ENCODE peak calls at places on chromosome 4, in nine cellular contexts. N is activated naive CD4-positive, alpha-beta T cell; Q is H7; V is NCI-H1417; A is AG08395; P is GM04504; B is choroid plexus epithelial cell; W is activated gamma-delta T cell treated with Interleukin-2 at 50 U/mL for 16 hours; X is stimulated activated naive B cell treated with anti-CD40 and anti-IgM and Interleukin-4, amounts not matched to agents 10 μg/mL and 1 μg/mL and 100 μg/mL, for 72 hours. Y is an unnamed sample.

GRCh38 chr4:37188100-37188499 is 56.4 kb upstream of the NWD2 start:
- DNase-seq in N (no peak), Q (peak), V (no peak), A (no peak), P (no peak), B (no peak), W (no peak), X (no peak), Y (no peak)

GRCh38 chr4:89681219-89681618 is 155.7 kb downstream of the SNCA start:
- DNase-seq in N (no peak), Q (peak), V (peak), A (no peak), P (no peak), B (peak), W (no peak), X (no peak), Y (no peak)

GRCh38 chr4:25694466-25694865 is 38.8 kb downstream of the SLC34A2 start:
- DNase-seq in N (no peak), Q (no peak), V (no peak), A (peak), P (no peak), B (peak), W (no peak), X (no peak), Y (peak)

GRCh38 chr4:146261046-146261445 is 46.7 kb downstream of the REELD1 start:
- DNase-seq in N (no peak), Q (no peak), V (no peak), A (no peak), P (no peak), B (no peak), W (no peak), X (no peak), Y (no peak)

GRCh38 chr4:113050361-113050760 is 908 bp downstream of the ANK2 start:
- DNase-seq in N (no peak), Q (no peak), V (no peak), A (no peak), P (no peak), B (no peak), W (no peak), X (no peak), Y (no peak)

GRCh38 chr4:156473175-156473574 is 498.4 kb downstream of the PDGFC start:
- DNase-seq in N (no peak), Q (no peak), V (no peak), A (no peak), P (no peak), B (peak), W (no peak), X (no peak), Y (no peak)

GRCh38 chr4:110508827-110509446 is 33.0 kb downstream of the ENPEP start:
- DNase-seq in N (no peak), Q (no peak), V (no peak), A (peak), P (no peak), B (peak), W (no peak), X (no peak), Y (peak)

GRCh38 chr4:11342401-11342800 is 86.3 kb downstream of the HS3ST1 start:
- DNase-seq in N (no peak), Q (no peak), V (no peak), A (no peak), P (no peak), B (no peak), W (no peak), X (no peak), Y (no peak)

GRCh38 chr4:7337196-7338058 is 97.3 kb downstream of the PSAPL1 start:
- DNase-seq in N (no peak), Q (no peak), V (no peak), A (no peak), P (no peak), B (no peak), W (no peak), X (no peak), Y (no peak)

GRCh38 chr4:96786306-96786705 is 946.4 kb downstream of the PDHA2 start:
- DNase-seq in N (no peak), Q (no peak), V (no peak), A (no peak), P (no peak), B (no peak), W (no peak), X (no peak), Y (no peak)

GRCh38 chr4:112251044-112251632 is 19.6 kb downstream of the AP1AR start:
- DNase-seq in N (no peak), Q (no peak), V (no peak), A (no peak), P (no peak), B (no peak), W (no peak), X (no peak), Y (no peak)

GRCh38 chr4:138668309-138668708 is 347.3 kb upstream of the NOCT start:
- DNase-seq in N (no peak), Q (no peak), V (no peak), A (no peak), P (no peak), B (no peak), W (no peak), X (no peak), Y (no peak)

GRCh38 chr4:17576932-17577659 is at the start of gene LAP3:
- DNase-seq in N (peak), Q (peak), V (peak), A (peak), P (peak), B (peak), W (peak), X (peak), Y (peak)

GRCh38 chr4:152255437-152255836 is 280.5 kb downstream of the FBXW7 start:
- DNase-seq in N (peak), Q (peak), V (peak), A (peak), P (no peak), B (peak), W (peak), X (peak), Y (peak)

GRCh38 chr4:103892616-103893015 is 172.8 kb upstream of the TACR3 start:
- DNase-seq in N (no peak), Q (no peak), V (no peak), A (no peak), P (no peak), B (no peak), W (no peak), X (no peak), Y (peak)